ENCODE peak calls at places on chromosome 7, in five cellular contexts. X is heart left ventricle; O is effector memory CD4-positive, alpha-beta T cell; U is GM23248; K is neural progenitor cell. M is an unnamed sample. For H3K4me1 and H3K9me3, the result is how much of the 10 kb centered on the place peaks cover.

GRCh38 chr7:54725255-54725654 is 33.8 kb downstream of the SEC61G start:
- DNase-seq in K (no peak), O (no peak), U (no peak), X (no peak), M (no peak)

GRCh38 chr7:155857141-155857540 is 44.9 kb upstream of the SHH start:
- DNase-seq in U (no peak), X (no peak), K (no peak), O (no peak), M (no peak)

GRCh38 chr7:108442039-108442568 is 14.1 kb downstream of the NRCAM start:
- DNase-seq in K (no peak), X (no peak), U (no peak), O (no peak), M (no peak)

GRCh38 chr7:139696547-139696946 is 81.3 kb downstream of the HIPK2 start:
- DNase-seq in U (peak), X (no peak), O (no peak), K (no peak), M (no peak)

GRCh38 chr7:155547161-155547791 is 917 bp upstream of the CNPY1 start:
- DNase-seq in O (no peak), K (no peak), U (no peak), X (no peak), M (no peak)

GRCh38 chr7:47484457-47484856 is 97.5 kb downstream of the TNS3 start:
- DNase-seq in O (no peak), X (no peak), K (no peak), U (no peak), M (no peak)

GRCh38 chr7:92586403-92586802 is 3.8 kb downstream of the FAM133B start:
- DNase-seq in X (no peak), K (no peak), O (no peak), U (peak), M (no peak)

GRCh38 chr7:142461437-142461836 is 203.6 kb upstream of the PRSS58 start:
- DNase-seq in K (no peak), O (no peak), U (peak), X (no peak), M (peak)

GRCh38 chr7:128937647-128938523 is at the start of gene IRF5:
- DNase-seq in O (no peak), X (peak), U (peak), K (peak), M (peak)

GRCh38 chr7:26865094-26865388 is 651 bp upstream of the SKAP2 start:
- DNase-seq in K (peak), U (peak), X (peak), O (no peak), M (peak)

GRCh38 chr7:29945259-29945809 is 44.3 kb downstream of the SCRN1 start:
- DNase-seq in U (peak), O (no peak), K (no peak), X (no peak), M (no peak)

GRCh38 chr7:136677456-136678365 is 190.7 kb upstream of the CHRM2 start:
- DNase-seq in U (peak), X (no peak), O (no peak), K (no peak), M (peak)

GRCh38 chr7:127950233-127950935 is 80.9 kb downstream of the LRRC4 start:
- DNase-seq in U (no peak), X (no peak), O (no peak), K (no peak), M (no peak)

GRCh38 chr7:50266893-50267386 is 37.6 kb upstream of the IKZF1 start:
- DNase-seq in O (peak), K (no peak), U (no peak), X (no peak), M (no peak)

GRCh38 chr7:124462249-124462648 is 303.3 kb downstream of the GPR37 start:
- DNase-seq in K (no peak), O (no peak), U (no peak), X (no peak), M (no peak)

GRCh38 chr7:149690688-149691446 is 82.5 kb downstream of the ZNF467 start:
- DNase-seq in U (peak), X (no peak), O (no peak), K (peak), M (peak)

GRCh38 chr7:42237891-42238531 is 1.0 kb upstream of the GLI3 start:
- DNase-seq in X (peak), U (peak), K (peak), O (no peak), M (peak)

DNA sequence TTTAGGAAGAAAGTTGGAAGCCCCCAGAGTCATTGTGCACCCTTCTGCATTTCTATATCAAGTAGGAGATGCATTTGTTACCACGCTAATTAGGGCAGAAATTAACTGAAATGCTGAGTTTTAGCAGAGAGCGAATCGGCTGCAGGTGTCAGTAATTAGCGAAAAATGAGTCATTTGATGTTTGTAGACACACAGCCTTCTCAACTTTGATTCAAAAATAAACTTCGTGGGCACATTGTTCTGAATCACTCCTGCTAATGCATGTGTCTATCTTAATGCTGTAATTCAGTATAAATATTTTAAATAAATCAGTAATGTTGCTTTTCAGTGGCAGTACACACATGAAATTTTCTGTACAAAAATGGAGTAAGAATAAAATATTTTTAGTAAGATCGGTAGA is 109.5 kb upstream of the CARD11 start:
- DNase-seq in K (no peak), U (no peak), O (no peak), X (no peak), M (no peak)
- H3K4me1 ChIP-seq in K (under half), U (under half), O (under half), X (under half), M (under half)

GRCh38 chr7:158579662-158580646 is 7.7 kb downstream of the PTPRN2 start:
- DNase-seq in X (no peak), K (no peak), O (no peak), U (no peak), M (no peak)

GRCh38 chr7:158574308-158575036 is 13.2 kb downstream of the PTPRN2 start:
- DNase-seq in K (peak), X (no peak), U (no peak), O (no peak), M (no peak)

GRCh38 chr7:158573310-158573709 is 14.3 kb downstream of the PTPRN2 start:
- DNase-seq in K (no peak), X (no peak), U (no peak), O (no peak), M (no peak)

GRCh38 chr7:158572000-158572828 is 15.4 kb downstream of the PTPRN2 start:
- DNase-seq in O (no peak), U (no peak), K (peak), X (no peak), M (peak)

GRCh38 chr7:158576050-158576762 is 11.4 kb downstream of the PTPRN2 start:
- DNase-seq in K (no peak), X (no peak), U (no peak), O (no peak), M (no peak)
- H3K9me3 ChIP-seq in K (under half), X (under half), U (under half), O (under half), M (under half)

GRCh38 chr7:12716134-12716667 is 28.8 kb downstream of the ARL4A start:
- DNase-seq in O (no peak), X (no peak), U (no peak), K (peak), M (no peak)

GRCh38 chr7:12715372-12716133 is 28.1 kb downstream of the ARL4A start:
- DNase-seq in U (peak), K (peak), X (peak), O (no peak), M (peak)

GRCh38 chr7:12712236-12712635 is 24.8 kb downstream of the ARL4A start:
- DNase-seq in X (no peak), O (no peak), K (no peak), U (no peak), M (no peak)

GRCh38 chr7:12713625-12714435 is 26.4 kb downstream of the ARL4A start:
- DNase-seq in O (no peak), X (no peak), K (no peak), U (no peak), M (no peak)

GRCh38 chr7:12714436-12714737 is 27.0 kb downstream of the ARL4A start:
- DNase-seq in K (no peak), O (no peak), U (no peak), X (no peak), M (no peak)
- H3K4me1 ChIP-seq in K (under half), O (under half), U (under half), X (under half), M (under half)

GRCh38 chr7:157997991-157998505 is 589.6 kb downstream of the PTPRN2 start:
- DNase-seq in X (no peak), U (no peak), K (no peak), O (no peak), M (no peak)
- H3K9me3 ChIP-seq in X (under half), U (under half), K (under half), O (under half), M (under half)

GRCh38 chr7:150879345-150879744 is 27.0 kb downstream of the AOC1 start:
- DNase-seq in K (no peak), U (no peak), O (no peak), X (no peak), M (no peak)
- H3K4me1 ChIP-seq in K (under half), U (under half), O (under half), X (under half), M (under half)

GRCh38 chr7:68155676-68156075 is 1159.0 kb downstream of the TYW1 start:
- DNase-seq in O (no peak), K (no peak), X (no peak), U (no peak), M (no peak)

GRCh38 chr7:68147621-68148238 is 1151.1 kb downstream of the TYW1 start:
- DNase-seq in U (no peak), K (no peak), O (no peak), X (no peak), M (no peak)

GRCh38 chr7:68148440-68148839 is 1151.8 kb downstream of the TYW1 start:
- DNase-seq in X (no peak), U (no peak), O (no peak), K (no peak), M (no peak)

GRCh38 chr7:68146970-68147369 is 1150.3 kb downstream of the TYW1 start:
- DNase-seq in O (no peak), K (no peak), U (no peak), X (no peak), M (no peak)

DNA sequence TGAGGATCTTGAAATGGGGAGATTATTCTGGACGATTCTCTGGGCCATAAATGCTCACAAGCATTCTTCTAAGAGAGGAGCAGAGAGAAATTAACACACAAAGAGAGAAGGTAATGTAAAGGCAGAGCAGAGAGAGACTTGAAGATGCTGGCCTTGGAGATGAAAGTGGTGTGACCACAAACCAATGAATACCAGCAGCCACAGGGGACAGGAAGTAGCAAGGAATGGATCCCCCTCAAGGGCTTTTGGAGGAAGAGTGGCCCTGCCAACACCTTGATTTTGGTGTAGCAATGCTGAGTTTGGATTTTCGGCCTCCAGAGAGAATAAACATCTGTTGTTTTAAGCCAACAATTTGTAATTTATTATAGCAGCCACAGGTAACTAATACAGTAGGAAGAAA is 1155.6 kb downstream of the TYW1 start:
- DNase-seq in O (no peak), U (no peak), K (no peak), X (no peak), M (no peak)
- H3K9me3 ChIP-seq in O (under half), U (under half), K (under half), X (under half), M (under half)

DNA sequence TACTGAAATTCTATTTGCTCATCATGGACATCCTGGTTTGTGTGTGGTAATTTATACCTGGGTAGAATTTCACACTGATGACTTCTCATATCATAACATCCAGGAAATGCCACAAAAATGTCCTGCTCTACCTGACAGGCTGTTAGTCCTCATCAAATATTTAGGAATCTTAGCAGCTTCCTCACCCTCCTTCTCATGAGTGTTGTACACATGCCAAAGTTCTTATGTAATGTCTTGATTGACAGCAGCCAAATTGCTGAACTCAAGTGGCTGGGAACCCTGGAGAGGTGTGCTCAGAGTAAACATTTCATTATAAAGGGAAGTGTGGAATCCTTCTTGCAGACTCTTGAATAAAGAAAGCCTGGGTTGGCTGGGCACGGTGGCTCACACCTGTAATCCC is 8.9 kb downstream of the EEPD1 start:
- DNase-seq in U (no peak), K (peak), O (no peak), X (no peak), M (no peak)
- H3K4me1 ChIP-seq in U (under half), K (under half), O (under half), X (under half), M (under half)

DNA sequence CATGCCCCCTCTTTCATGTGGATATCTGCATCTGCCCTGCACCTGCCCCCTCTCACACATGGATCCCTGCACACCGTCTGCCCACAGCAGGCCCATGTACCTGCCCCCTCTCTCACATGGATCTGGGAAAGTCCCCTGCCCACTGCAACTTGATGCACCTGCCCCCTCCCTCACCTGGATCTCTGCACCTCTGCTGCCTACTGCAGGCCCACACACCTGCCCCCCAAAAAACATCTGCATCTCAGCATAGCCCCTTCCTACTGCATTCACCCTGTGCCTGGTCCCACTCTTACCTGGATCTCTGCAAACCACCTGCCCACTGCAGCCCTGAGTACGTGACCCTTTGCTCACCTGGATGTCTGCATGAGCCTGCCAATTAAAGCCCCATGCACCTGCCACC is 479.8 kb downstream of the PTPRN2 start:
- DNase-seq in K (no peak), X (no peak), O (no peak), U (no peak), M (peak)
- H3K9me3 ChIP-seq in K (under half), X (under half), O (under half), U (under half), M (under half)

DNA sequence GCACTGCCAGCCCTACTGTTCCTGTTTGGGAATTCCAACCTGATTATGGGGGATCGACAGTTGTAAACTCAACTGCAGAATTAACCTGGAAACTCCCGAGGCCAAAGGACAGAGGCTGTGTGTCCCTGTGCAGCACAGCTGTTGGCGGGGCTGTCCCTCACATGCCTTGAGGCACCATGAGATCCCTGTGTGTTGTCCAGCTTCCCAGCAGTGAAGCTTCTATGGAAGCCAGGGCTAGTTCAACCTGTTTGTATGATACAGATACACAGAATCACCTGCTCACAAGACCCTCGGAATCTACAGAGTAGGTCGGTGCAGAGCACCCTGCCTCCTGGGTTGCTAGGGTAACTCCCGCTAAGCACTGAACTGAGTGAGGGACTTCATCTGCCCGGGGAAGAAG is 61.0 kb upstream of the EFCAB10 start:
- DNase-seq in O (no peak), U (no peak), X (no peak), K (no peak), M (no peak)
- H3K4me1 ChIP-seq in O (under half), U (under half), X (under half), K (half or more), M (under half)

GRCh38 chr7:57250801-57251200 is 118.6 kb upstream of the ZNF479 start:
- DNase-seq in K (no peak), U (no peak), X (no peak), O (no peak), M (no peak)

DNA sequence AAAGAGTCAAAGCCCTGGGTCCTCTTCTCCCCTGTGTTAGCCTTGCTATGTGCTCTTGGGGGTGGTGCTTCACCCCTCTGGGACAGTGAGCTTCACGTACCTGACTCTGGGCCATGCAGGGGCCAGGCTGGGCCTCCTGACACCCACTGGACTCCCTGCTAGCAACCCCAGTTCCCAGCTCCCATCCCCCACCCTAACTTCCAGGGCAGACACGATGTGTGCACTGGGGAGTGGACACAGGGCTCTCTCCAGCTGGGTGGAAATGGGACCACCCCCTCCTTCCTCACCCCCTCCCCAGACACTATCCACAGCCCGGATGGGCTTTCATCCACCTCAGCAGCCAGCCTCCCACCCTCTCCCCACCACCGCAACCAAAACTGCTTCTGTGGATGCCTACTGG is 113.0 kb upstream of the ZNF479 start:
- DNase-seq in U (no peak), K (no peak), O (no peak), X (no peak), M (no peak)
- H3K9me3 ChIP-seq in U (under half), K (under half), O (under half), X (under half), M (under half)